ENCODE peak calls at places on chromosomes 11 and 22, in four cellular contexts. G, U, M and I are unnamed samples.

GRCh38 chr22:46073683-46074504 is 76.4 kb upstream of the PPARA start:
- DNase-seq in G (no peak), U (peak; percentile 71), M (peak; percentile 88), I (no peak)

GRCh38 chr11:8265681-8266241 is 2.1 kb upstream of the LMO1 start:
- DNase-seq in G (no peak), U (no peak), M (peak; percentile 48), I (peak; percentile 22)

GRCh38 chr11:706439-706956 is 467 bp downstream of the EPS8L2 start:
- DNase-seq in G (no peak), U (no peak), M (no peak), I (no peak)

GRCh38 chr11:133669371-133670046 is 137.2 kb upstream of the OPCML start:
- DNase-seq in G (no peak), U (no peak), M (no peak), I (no peak)

GRCh38 chr22:28051787-28052356 is 132.8 kb upstream of the PITPNB start:
- DNase-seq in G (peak; percentile 78), U (peak; percentile 72), M (peak; percentile 89), I (peak; percentile 76)

GRCh38 chr11:69297926-69298777 is 4.2 kb downstream of the MYEOV start:
- DNase-seq in G (peak; percentile 68), U (peak; percentile 91), M (peak; percentile 89), I (no peak)

GRCh38 chr11:124276081-124276480 is 19.9 kb downstream of the OR8G5 start:
- DNase-seq in G (no peak), U (no peak), M (no peak), I (no peak)

GRCh38 chr11:116838321-116839084 is 1.1 kb upstream of the APOA1 start:
- DNase-seq in G (no peak), U (no peak), M (no peak), I (no peak)

GRCh38 chr11:17432041-17432440 is 43.6 kb upstream of the KCNJ11 start:
- DNase-seq in G (no peak), U (no peak), M (no peak), I (no peak)

GRCh38 chr22:50529416-50530279 is at the start of gene TYMP:
- DNase-seq in G (peak; percentile 40), U (peak; percentile 84), M (peak; percentile 67), I (no peak)

GRCh38 chr11:35138606-35138948 is 394 bp upstream of the CD44 start:
- DNase-seq in G (no peak), U (no peak), M (no peak), I (no peak)

GRCh38 chr11:135069884-135070283 is 657.8 kb upstream of the B3GAT1 start:
- DNase-seq in G (no peak), U (no peak), M (no peak), I (no peak)

GRCh38 chr11:118996926-118997626 is 862 bp upstream of the CENATAC start:
- DNase-seq in G (no peak), U (peak; percentile 38), M (no peak), I (no peak)

GRCh38 chr22:44664149-44664548 is 37.9 kb upstream of the PRR5 start:
- DNase-seq in G (no peak), U (peak; percentile 84), M (peak; percentile 85), I (peak; percentile 62)

GRCh38 chr11:96230686-96231085 is 112.3 kb downstream of the MAML2 start:
- DNase-seq in G (no peak), U (no peak), M (no peak), I (no peak)

GRCh38 chr11:66204412-66204811 is 64.0 kb upstream of the RAB1B start:
- DNase-seq in G (no peak), U (no peak), M (no peak), I (no peak)

GRCh38 chr11:58770166-58770565 is 38.4 kb upstream of the GLYAT start:
- DNase-seq in G (no peak), U (no peak), M (no peak), I (no peak)
- H3K4me3 ChIP-seq in G (no peak overlapping the region), U (no peak overlapping the region), M (no peak overlapping the region), I (no peak overlapping the region)

GRCh38 chr11:76776472-76776871 is 6.7 kb upstream of the TSKU start:
- DNase-seq in G (no peak), U (no peak), M (no peak), I (no peak)
- TF ChIP-seq CTCF in G (no peak), U (no peak), M (no peak), I (no peak)

GRCh38 chr11:114088216-114088615 is 28.7 kb downstream of the ZBTB16 start:
- DNase-seq in G (no peak), U (no peak), M (no peak), I (no peak)
- H3K27me3 ChIP-seq in G (no peaks in the 10 kb centered on the region), U (no peaks in the 10 kb centered on the region), M (no peaks in the 10 kb centered on the region), I (no peaks in the 10 kb centered on the region)

GRCh38 chr22:42878561-42879305 is 21.7 kb upstream of the ARFGAP3 start:
- DNase-seq in G (no peak), U (peak; percentile 57), M (no peak), I (no peak)
- H3K4me3 ChIP-seq in G (no peak overlapping the region), U (no peak overlapping the region), M (no peak overlapping the region), I (no peak overlapping the region)